ENCODE peak calls at places on chromosomes 2 and 18, in four cellular contexts. One of them, this sample, is unnamed.

GRCh38 chr2:171319164-171319810 is 114.5 kb downstream of the METTL8 start:
- DNase-seq in A549: no peak
- DNase-seq in Panc1: no peak
- DNase-seq in GM23338: peak; percentile 84
- DNase-seq in this sample: no peak

GRCh38 chr2:220269421-220269820 is 642.0 kb downstream of the SLC4A3 start:
- DNase-seq in A549: no peak
- DNase-seq in Panc1: no peak
- DNase-seq in GM23338: peak; percentile 45
- DNase-seq in this sample: no peak

GRCh38 chr18:48702346-48703032 is 163.7 kb downstream of the CTIF start:
- DNase-seq in A549: no peak
- DNase-seq in Panc1: no peak
- DNase-seq in GM23338: no peak
- DNase-seq in this sample: no peak

GRCh38 chr2:139142252-139142651 is 362.1 kb upstream of the NXPH2 start:
- DNase-seq in A549: peak; percentile 3
- DNase-seq in Panc1: no peak
- DNase-seq in GM23338: peak; percentile 68
- DNase-seq in this sample: no peak

GRCh38 chr2:232588031-232588430 is 37.5 kb downstream of the EIF4E2 start:
- DNase-seq in A549: no peak
- DNase-seq in Panc1: no peak
- DNase-seq in GM23338: no peak
- DNase-seq in this sample: no peak

GRCh38 chr18:8816805-8817204 is 111.4 kb downstream of the MTCL1 start:
- DNase-seq in A549: no peak
- DNase-seq in Panc1: no peak
- DNase-seq in GM23338: no peak
- DNase-seq in this sample: no peak

GRCh38 chr2:200966770-200967169 is 3.3 kb upstream of the ORC2 start:
- DNase-seq in A549: peak; percentile 35
- DNase-seq in Panc1: no peak
- DNase-seq in GM23338: no peak
- DNase-seq in this sample: no peak

GRCh38 chr18:58251416-58251815 is 207.4 kb downstream of the NEDD4L start:
- DNase-seq in A549: no peak
- DNase-seq in Panc1: no peak
- DNase-seq in GM23338: no peak
- DNase-seq in this sample: no peak

GRCh38 chr2:30336978-30337841 is 105.9 kb downstream of the LBH start:
- DNase-seq in A549: no peak
- DNase-seq in Panc1: no peak
- DNase-seq in GM23338: no peak
- DNase-seq in this sample: no peak

GRCh38 chr18:12849548-12849947 is 34.5 kb downstream of the PTPN2 start:
- DNase-seq in A549: no peak
- DNase-seq in Panc1: no peak
- DNase-seq in GM23338: no peak
- DNase-seq in this sample: no peak

GRCh38 chr2:169828141-169828811 is 1.0 kb downstream of the UBR3 start:
- DNase-seq in A549: peak; percentile 32
- DNase-seq in Panc1: no peak
- DNase-seq in GM23338: peak; percentile 27
- DNase-seq in this sample: peak; percentile 76

GRCh38 chr2:25146896-25147295 is 21.5 kb downstream of the POMC start:
- DNase-seq in A549: no peak
- DNase-seq in Panc1: no peak
- DNase-seq in GM23338: no peak
- DNase-seq in this sample: no peak

GRCh38 chr2:160956243-160956802 is 203.9 kb upstream of the TANK start:
- DNase-seq in A549: no peak
- DNase-seq in Panc1: no peak
- DNase-seq in GM23338: no peak
- DNase-seq in this sample: peak; percentile 11

GRCh38 chr18:42275138-42275535 is 320.1 kb downstream of the PIK3C3 start:
- DNase-seq in A549: no peak
- DNase-seq in Panc1: no peak
- DNase-seq in GM23338: no peak
- DNase-seq in this sample: no peak

GRCh38 chr18:69031571-69032451 is 233.9 kb downstream of the CCDC102B start:
- DNase-seq in A549: no peak
- DNase-seq in Panc1: no peak
- DNase-seq in GM23338: no peak
- DNase-seq in this sample: peak; percentile 16

GRCh38 chr18:79043288-79043687 is 25.9 kb upstream of the ATP9B start:
- DNase-seq in A549: no peak
- DNase-seq in Panc1: no peak
- DNase-seq in GM23338: no peak
- DNase-seq in this sample: peak; percentile 52

GRCh38 chr2:167013227-167013626 is 124.9 kb downstream of the XIRP2 start:
- DNase-seq in A549: no peak
- DNase-seq in Panc1: no peak
- DNase-seq in GM23338: no peak
- DNase-seq in this sample: no peak

GRCh38 chr2:31287681-31288080 is 53.7 kb downstream of the EHD3 start:
- DNase-seq in A549: no peak
- DNase-seq in Panc1: no peak
- DNase-seq in GM23338: no peak
- DNase-seq in this sample: no peak

GRCh38 chr2:101106453-101107181 is 44.6 kb downstream of the TBC1D8 start:
- DNase-seq in A549: no peak
- DNase-seq in Panc1: no peak
- DNase-seq in GM23338: no peak
- DNase-seq in this sample: no peak

GRCh38 chr18:73908323-73908722 is 239.3 kb downstream of the FBXO15 start:
- DNase-seq in A549: peak; percentile 4
- DNase-seq in Panc1: no peak
- DNase-seq in GM23338: peak; percentile 76
- DNase-seq in this sample: no peak

GRCh38 chr2:75640621-75641121 is 5.9 kb upstream of the MRPL19 start:
- DNase-seq in A549: peak; percentile 62
- DNase-seq in Panc1: peak; percentile 63
- DNase-seq in GM23338: peak; percentile 71
- DNase-seq in this sample: peak; percentile 66

GRCh38 chr2:202627042-202627441 is 7.7 kb upstream of the FAM117B start:
- DNase-seq in A549: no peak
- DNase-seq in Panc1: no peak
- DNase-seq in GM23338: no peak
- DNase-seq in this sample: no peak

GRCh38 chr2:10716581-10716980 is 4.8 kb upstream of the ATP6V1C2 start:
- DNase-seq in A549: no peak
- DNase-seq in Panc1: no peak
- DNase-seq in GM23338: no peak
- DNase-seq in this sample: no peak

GRCh38 chr2:134399096-134399495 is 145.2 kb downstream of the MGAT5 start:
- DNase-seq in A549: no peak
- DNase-seq in Panc1: no peak
- DNase-seq in GM23338: peak; percentile 11
- DNase-seq in this sample: no peak

GRCh38 chr18:63319383-63320040 is at the start of gene BCL2:
- DNase-seq in A549: peak; percentile 18
- DNase-seq in Panc1: no peak
- DNase-seq in GM23338: peak; percentile 62
- DNase-seq in this sample: no peak

GRCh38 chr2:31526946-31527345 is 53.8 kb downstream of the SRD5A2 start:
- DNase-seq in A549: no peak
- DNase-seq in Panc1: no peak
- DNase-seq in GM23338: no peak
- DNase-seq in this sample: no peak

GRCh38 chr2:201466050-201466660 is 14.6 kb downstream of the STRADB start:
- DNase-seq in A549: no peak
- DNase-seq in Panc1: no peak
- DNase-seq in GM23338: no peak
- DNase-seq in this sample: no peak

GRCh38 chr18:34773961-34774754 is 64.1 kb downstream of the DTNA start:
- DNase-seq in A549: no peak
- DNase-seq in Panc1: no peak
- DNase-seq in GM23338: no peak
- DNase-seq in this sample: peak; percentile 54

GRCh38 chr2:118059919-118060478 is 28.3 kb upstream of the INSIG2 start:
- DNase-seq in A549: no peak
- DNase-seq in Panc1: no peak
- DNase-seq in GM23338: no peak
- DNase-seq in this sample: no peak

GRCh38 chr2:155715705-155716104 is 616.8 kb downstream of the NR4A2 start:
- DNase-seq in A549: no peak
- DNase-seq in Panc1: no peak
- DNase-seq in GM23338: no peak
- DNase-seq in this sample: no peak

GRCh38 chr2:186503827-186504606 is 18.0 kb downstream of the ZC3H15 start:
- DNase-seq in A549: peak; percentile 37
- DNase-seq in Panc1: no peak
- DNase-seq in GM23338: peak; percentile 61
- DNase-seq in this sample: peak; percentile 29

GRCh38 chr2:235850289-235850688 is 317.9 kb downstream of the GBX2 start:
- DNase-seq in A549: no peak
- DNase-seq in Panc1: no peak
- DNase-seq in GM23338: no peak
- DNase-seq in this sample: no peak

GRCh38 chr2:235851841-235852527 is 316.2 kb downstream of the GBX2 start:
- DNase-seq in A549: no peak
- DNase-seq in Panc1: no peak
- DNase-seq in GM23338: peak; percentile 28
- DNase-seq in this sample: peak; percentile 51

GRCh38 chr2:235852528-235852920 is 315.7 kb downstream of the GBX2 start:
- DNase-seq in A549: no peak
- DNase-seq in Panc1: no peak
- DNase-seq in GM23338: no peak
- DNase-seq in this sample: peak; percentile 81

GRCh38 chr2:235849489-235849888 is 318.7 kb downstream of the GBX2 start:
- DNase-seq in A549: no peak
- DNase-seq in Panc1: no peak
- DNase-seq in GM23338: no peak
- DNase-seq in this sample: no peak

DNA sequence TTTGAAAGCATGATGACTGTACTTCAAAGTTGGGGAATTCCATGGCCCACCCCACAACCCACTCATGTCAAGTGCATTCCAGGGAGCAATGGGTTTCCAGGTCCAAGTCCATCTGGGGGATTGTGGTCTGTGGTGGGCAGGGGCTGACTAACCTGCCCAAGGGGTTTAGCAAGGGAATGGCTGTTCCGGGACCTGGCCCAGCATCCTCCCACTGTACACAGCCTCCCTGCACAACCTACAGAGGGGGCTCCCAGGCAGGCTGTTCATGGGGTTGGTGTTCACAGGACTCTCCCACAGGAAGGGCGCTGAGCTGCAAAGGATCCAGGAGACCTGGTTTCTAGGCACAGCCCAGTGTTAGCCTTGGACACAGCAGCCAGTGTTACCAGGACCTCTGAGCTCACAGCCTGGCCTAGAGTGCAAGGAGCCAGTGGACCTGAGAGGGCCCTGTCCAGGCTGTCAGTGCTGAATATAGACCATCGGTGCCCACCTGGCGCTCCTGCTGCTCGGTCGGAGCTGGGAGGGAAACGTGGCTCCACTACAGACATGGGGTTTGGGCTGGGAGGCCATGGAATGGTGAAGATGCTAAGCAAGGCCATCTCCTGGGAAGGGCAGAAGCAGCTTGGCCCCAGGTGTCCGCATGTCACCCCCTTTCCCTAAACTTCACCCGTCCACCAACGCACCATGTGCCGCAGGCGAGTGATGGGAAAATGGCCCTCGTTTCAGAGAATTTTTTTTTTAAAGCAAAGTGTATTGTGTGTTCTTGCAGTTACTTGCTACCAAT is 317.2 kb downstream of the GBX2 start:
- DNase-seq in A549: no peak
- DNase-seq in Panc1: no peak
- DNase-seq in GM23338: peak; percentile 35
- DNase-seq in this sample: no peak
- TF ChIP-seq REST in A549: peak; percentile 37
- TF ChIP-seq REST in Panc1: peak; percentile 71
- TF ChIP-seq REST in GM23338: peak; percentile 70
- TF ChIP-seq REST in this sample: peak; percentile 79

DNA sequence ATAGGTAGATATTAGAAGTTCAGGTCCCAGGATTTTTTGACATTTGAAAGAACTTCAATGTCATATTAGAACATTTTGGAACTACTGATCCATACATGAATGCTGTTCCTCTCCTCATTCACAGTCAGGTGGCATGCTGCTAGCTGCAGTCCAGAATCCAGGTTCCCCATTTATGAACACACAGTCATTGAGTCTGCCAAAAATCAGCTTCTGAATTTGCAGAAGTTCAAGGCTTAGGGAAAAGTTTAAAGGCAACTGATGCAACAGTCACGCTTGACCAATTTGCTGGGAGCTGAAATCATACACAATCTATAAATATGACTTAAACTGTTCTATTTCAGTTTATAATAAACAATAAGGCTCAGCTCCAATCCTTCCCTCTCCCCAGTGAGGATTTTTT is 17.3 kb upstream of the TTR start:
- DNase-seq in A549: no peak
- DNase-seq in Panc1: no peak
- DNase-seq in GM23338: no peak
- DNase-seq in this sample: no peak
- TF ChIP-seq REST in A549: no peak
- TF ChIP-seq REST in Panc1: no peak
- TF ChIP-seq REST in GM23338: no peak
- TF ChIP-seq REST in this sample: no peak

GRCh38 chr2:6074303-6074702 is 382.1 kb downstream of the SOX11 start:
- DNase-seq in A549: no peak
- DNase-seq in Panc1: no peak
- DNase-seq in GM23338: no peak
- DNase-seq in this sample: peak; percentile 15
- TF ChIP-seq REST in A549: no peak
- TF ChIP-seq REST in Panc1: no peak
- TF ChIP-seq REST in GM23338: no peak
- TF ChIP-seq REST in this sample: no peak

DNA sequence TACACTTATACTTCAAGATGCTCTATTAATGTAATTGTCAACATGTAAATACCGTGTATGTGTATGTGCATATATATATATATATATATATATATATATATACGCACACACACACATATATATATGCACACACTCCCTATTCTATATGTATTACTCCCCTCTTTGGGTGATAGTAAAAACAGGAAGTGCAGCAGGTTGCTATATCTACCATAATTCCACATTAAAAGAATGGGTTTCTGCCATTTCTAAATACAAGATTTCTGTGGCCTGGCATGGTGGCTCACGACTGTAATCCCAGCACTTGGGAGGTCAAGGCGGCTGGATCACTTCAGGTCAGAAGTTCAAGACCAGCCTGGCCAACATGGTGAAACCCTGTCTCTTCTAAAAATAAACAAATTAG is 77.0 kb downstream of the OTX1 start:
- DNase-seq in A549: no peak
- DNase-seq in Panc1: no peak
- DNase-seq in GM23338: no peak
- DNase-seq in this sample: no peak
- TF ChIP-seq REST in A549: no peak
- TF ChIP-seq REST in Panc1: no peak
- TF ChIP-seq REST in GM23338: no peak
- TF ChIP-seq REST in this sample: no peak